ENCODE peak calls at places on chromosomes 4 and X, in eight cellular contexts. A, O, J, P, E, W, D and M are unnamed samples.

GRCh38 chrX:68307767-68308166 is 125.5 kb downstream of the OPHN1 start:
- DNase-seq in D (no peak), O (no peak), P (no peak), E (peak), A (no peak), J (no peak), W (no peak), M (no peak)

GRCh38 chrX:80876877-80877276 is 67.2 kb upstream of the BRWD3 start:
- DNase-seq in D (no peak), P (no peak), J (no peak), E (peak), O (no peak), W (no peak), A (no peak), M (peak)

GRCh38 chrX:25180242-25180641 is 164.5 kb upstream of the ARX start:
- DNase-seq in O (no peak), J (no peak), W (no peak), A (no peak), E (no peak), D (no peak), P (no peak), M (no peak)

GRCh38 chrX:9494806-9495205 is 29.9 kb downstream of the TBL1X start:
- DNase-seq in O (no peak), J (no peak), P (no peak), E (no peak), W (no peak), A (no peak), D (no peak), M (no peak)

GRCh38 chr4:82394896-82395295 is 21.1 kb upstream of the HNRNPD start:
- DNase-seq in O (no peak), P (no peak), J (no peak), E (peak), D (no peak), W (no peak), A (no peak), M (no peak)

GRCh38 chr4:182240161-182241130 is 2.8 kb upstream of the TENM3 start:
- DNase-seq in E (peak), D (no peak), P (no peak), W (no peak), J (no peak), O (no peak), A (no peak), M (no peak)

GRCh38 chrX:1093112-1093511 is 119.3 kb downstream of the CRLF2 start:
- DNase-seq in W (no peak), E (no peak), O (no peak), J (no peak), A (peak), P (peak), D (no peak), M (peak)

GRCh38 chr4:86968477-86969015 is 33.7 kb downstream of the AFF1 start:
- DNase-seq in J (no peak), E (no peak), A (no peak), P (no peak), D (no peak), W (no peak), O (no peak), M (no peak)

GRCh38 chr4:109985993-109986640 is 73.4 kb downstream of the EGF start:
- DNase-seq in W (no peak), A (no peak), J (no peak), D (no peak), O (no peak), E (no peak), P (no peak), M (no peak)

GRCh38 chrX:11421816-11422528 is 128.8 kb downstream of the AMELX start:
- DNase-seq in A (no peak), J (no peak), O (no peak), P (no peak), W (no peak), E (no peak), D (no peak), M (no peak)

GRCh38 chr4:75726577-75726976 is 2.2 kb downstream of the USO1 start:
- DNase-seq in A (no peak), E (no peak), P (no peak), D (no peak), J (no peak), W (no peak), O (no peak), M (no peak)

GRCh38 chrX:154486396-154487207 is at the start of gene UBL4A:
- DNase-seq in P (peak), D (no peak), A (peak), O (no peak), E (peak), J (peak), W (no peak), M (peak)

GRCh38 chr4:54525602-54526001 is 132.2 kb upstream of the KIT start:
- DNase-seq in A (no peak), E (peak), J (no peak), D (no peak), P (no peak), O (no peak), W (no peak), M (no peak)

GRCh38 chr4:66633472-66633871 is 911.8 kb downstream of the CENPC start:
- DNase-seq in J (no peak), W (no peak), O (no peak), A (no peak), P (no peak), D (no peak), E (peak), M (no peak)

GRCh38 chrX:19705196-19705769 is 182.1 kb downstream of the SH3KBP1 start:
- DNase-seq in A (no peak), O (no peak), E (peak), D (no peak), P (no peak), W (no peak), J (no peak), M (no peak)

GRCh38 chr4:183011213-183011907 is 87.7 kb upstream of the WWC2 start:
- DNase-seq in E (peak), O (no peak), J (no peak), P (no peak), D (no peak), W (no peak), A (no peak), M (no peak)

GRCh38 chrX:118216488-118216887 is 99.9 kb upstream of the KLHL13 start:
- DNase-seq in A (no peak), P (no peak), W (no peak), D (no peak), E (no peak), J (no peak), O (no peak), M (no peak)